ENCODE peak calls at places on chromosomes 12 and 14, in seven cellular contexts. One of them, this sample, is unnamed.
A peak's percentile ranks its signal among the peaks of the same experiment; 100 is the strongest.

GRCh38 chr12:2552000-2552399 is 242.8 kb upstream of the FKBP4 start:
- DNase-seq in transverse colon: no peak
- DNase-seq in heart left ventricle: no peak
- DNase-seq in lower lobe of right lung: no peak
- DNase-seq in A673: no peak
- DNase-seq in PC-9: no peak
- DNase-seq in left lung: no peak
- DNase-seq in this sample: no peak

GRCh38 chr12:84974177-84974815 is 61.7 kb upstream of the SLC6A15 start:
- DNase-seq in heart left ventricle: no peak
- DNase-seq in PC-9: no peak
- DNase-seq in left lung: no peak
- DNase-seq in A673: peak; percentile 47
- DNase-seq in lower lobe of right lung: no peak
- DNase-seq in transverse colon: no peak
- DNase-seq in this sample: no peak

GRCh38 chr14:64938972-64939816 is 3.4 kb downstream of the GPX2 start:
- DNase-seq in heart left ventricle: no peak
- DNase-seq in lower lobe of right lung: no peak
- DNase-seq in A673: no peak
- DNase-seq in left lung: no peak
- DNase-seq in PC-9: no peak
- DNase-seq in transverse colon: peak; percentile 43
- DNase-seq in this sample: no peak

GRCh38 chr14:61203059-61203753 is 77.9 kb downstream of the TMEM30B start:
- DNase-seq in lower lobe of right lung: no peak
- DNase-seq in left lung: no peak
- DNase-seq in A673: no peak
- DNase-seq in PC-9: no peak
- DNase-seq in transverse colon: no peak
- DNase-seq in heart left ventricle: no peak
- DNase-seq in this sample: no peak

GRCh38 chr14:51942971-51943370 is 46.4 kb upstream of the RTRAF start:
- DNase-seq in heart left ventricle: no peak
- DNase-seq in transverse colon: no peak
- DNase-seq in A673: no peak
- DNase-seq in left lung: no peak
- DNase-seq in lower lobe of right lung: no peak
- DNase-seq in PC-9: no peak
- DNase-seq in this sample: no peak

GRCh38 chr14:37027188-37027824 is 145.1 kb downstream of the SLC25A21 start:
- DNase-seq in transverse colon: no peak
- DNase-seq in left lung: no peak
- DNase-seq in PC-9: no peak
- DNase-seq in lower lobe of right lung: no peak
- DNase-seq in heart left ventricle: no peak
- DNase-seq in A673: no peak
- DNase-seq in this sample: no peak

GRCh38 chr12:115623764-115624334 is 653.6 kb downstream of the MED13L start:
- DNase-seq in left lung: no peak
- DNase-seq in transverse colon: no peak
- DNase-seq in PC-9: no peak
- DNase-seq in lower lobe of right lung: peak; percentile 50
- DNase-seq in heart left ventricle: peak; percentile 86
- DNase-seq in A673: no peak
- DNase-seq in this sample: no peak

GRCh38 chr12:124613151-124613585 is 45.8 kb upstream of the NCOR2 start:
- DNase-seq in left lung: no peak
- DNase-seq in lower lobe of right lung: no peak
- DNase-seq in PC-9: peak; percentile 56
- DNase-seq in heart left ventricle: no peak
- DNase-seq in A673: peak; percentile 47
- DNase-seq in transverse colon: peak; percentile 63
- DNase-seq in this sample: no peak

GRCh38 chr14:92520102-92520651 is 6.6 kb downstream of the RIN3 start:
- DNase-seq in transverse colon: no peak
- DNase-seq in lower lobe of right lung: no peak
- DNase-seq in PC-9: no peak
- DNase-seq in left lung: no peak
- DNase-seq in A673: no peak
- DNase-seq in heart left ventricle: no peak
- DNase-seq in this sample: no peak

DNA sequence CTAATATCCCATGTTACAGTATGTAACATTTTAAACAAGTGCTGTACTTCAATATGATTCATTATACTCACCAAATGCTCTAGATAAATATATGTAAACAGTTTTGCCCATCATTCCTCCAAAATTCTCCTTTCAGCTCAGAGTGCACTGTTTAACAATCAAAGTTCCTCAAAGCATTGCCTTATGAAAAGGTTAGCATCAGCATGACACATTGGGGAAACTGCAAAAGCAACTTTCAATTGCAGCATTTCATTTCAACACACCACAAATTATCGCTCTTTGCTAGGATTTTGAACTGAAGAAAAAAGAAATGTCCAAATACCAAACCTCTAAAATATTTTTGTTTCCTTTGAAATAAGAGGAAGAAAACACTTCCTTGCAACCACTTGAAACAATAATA is 413.2 kb downstream of the FLRT2 start:
- DNase-seq in PC-9: no peak
- DNase-seq in left lung: no peak
- DNase-seq in transverse colon: no peak
- DNase-seq in lower lobe of right lung: no peak
- DNase-seq in heart left ventricle: no peak
- DNase-seq in A673: no peak
- DNase-seq in this sample: no peak
- H3K9me3 ChIP-seq in PC-9: no peaks in the 10 kb centered on the region
- H3K9me3 ChIP-seq in left lung: no peaks in the 10 kb centered on the region
- H3K9me3 ChIP-seq in transverse colon: peaks cover 8% of the 10 kb centered on the region
- H3K9me3 ChIP-seq in lower lobe of right lung: no peaks in the 10 kb centered on the region
- H3K9me3 ChIP-seq in heart left ventricle: peaks cover 9% of the 10 kb centered on the region
- H3K9me3 ChIP-seq in A673: peaks cover 6% of the 10 kb centered on the region
- H3K9me3 ChIP-seq in this sample: no peaks in the 10 kb centered on the region

GRCh38 chr12:110856517-110856916 is 9.7 kb downstream of the CCDC63 start:
- DNase-seq in PC-9: no peak
- DNase-seq in lower lobe of right lung: no peak
- DNase-seq in heart left ventricle: no peak
- DNase-seq in transverse colon: no peak
- DNase-seq in A673: peak; percentile 48
- DNase-seq in left lung: no peak
- DNase-seq in this sample: no peak
- H3K27ac ChIP-seq in PC-9: no peak overlapping the region
- H3K27ac ChIP-seq in lower lobe of right lung: no peak overlapping the region
- H3K27ac ChIP-seq in heart left ventricle: no peak overlapping the region
- H3K27ac ChIP-seq in transverse colon: no peak overlapping the region
- H3K27ac ChIP-seq in A673: no peak overlapping the region
- H3K27ac ChIP-seq in left lung: no peak overlapping the region
- H3K27ac ChIP-seq in this sample: no peak overlapping the region

DNA sequence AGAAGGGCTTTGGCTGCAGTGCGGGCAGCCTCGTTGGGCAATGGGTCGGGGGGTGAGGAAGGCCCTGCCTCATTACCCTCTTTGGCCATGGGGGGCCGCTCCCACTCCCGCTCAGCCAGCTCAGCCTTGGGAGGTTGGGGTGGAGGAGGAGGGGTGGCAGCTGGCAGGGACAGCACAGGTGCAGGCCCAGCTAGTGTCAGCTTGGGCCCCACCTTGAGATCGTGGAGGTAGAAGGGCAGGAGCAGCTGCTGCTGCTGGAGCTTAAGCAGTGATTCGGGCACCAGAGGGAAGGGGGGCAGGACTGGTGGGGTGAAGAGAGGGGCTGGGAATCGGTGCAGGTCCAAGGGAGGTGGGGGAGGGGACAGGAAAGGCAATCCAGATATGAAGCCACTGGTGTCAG is 26.0 kb downstream of the ZFHX2 start:
- DNase-seq in lower lobe of right lung: no peak
- DNase-seq in heart left ventricle: no peak
- DNase-seq in left lung: no peak
- DNase-seq in PC-9: no peak
- DNase-seq in A673: no peak
- DNase-seq in transverse colon: no peak
- DNase-seq in this sample: no peak
- TF ChIP-seq CTCF in lower lobe of right lung: no peak
- TF ChIP-seq CTCF in heart left ventricle: no peak
- TF ChIP-seq CTCF in left lung: no peak
- TF ChIP-seq CTCF in PC-9: no peak
- TF ChIP-seq CTCF in A673: no peak
- TF ChIP-seq CTCF in transverse colon: no peak
- TF ChIP-seq CTCF in this sample: no peak

GRCh38 chr14:29392287-29392686 is 535.4 kb downstream of the PRKD1 start:
- DNase-seq in PC-9: no peak
- DNase-seq in left lung: no peak
- DNase-seq in transverse colon: no peak
- DNase-seq in A673: no peak
- DNase-seq in heart left ventricle: no peak
- DNase-seq in lower lobe of right lung: no peak
- DNase-seq in this sample: no peak

GRCh38 chr14:29390046-29390841 is 537.4 kb downstream of the PRKD1 start:
- DNase-seq in heart left ventricle: no peak
- DNase-seq in A673: no peak
- DNase-seq in left lung: no peak
- DNase-seq in lower lobe of right lung: no peak
- DNase-seq in PC-9: no peak
- DNase-seq in transverse colon: no peak
- DNase-seq in this sample: no peak
- H3K9me3 ChIP-seq in heart left ventricle: no peaks in the 10 kb centered on the region
- H3K9me3 ChIP-seq in A673: no peaks in the 10 kb centered on the region
- H3K9me3 ChIP-seq in left lung: no peaks in the 10 kb centered on the region
- H3K9me3 ChIP-seq in lower lobe of right lung: no peaks in the 10 kb centered on the region
- H3K9me3 ChIP-seq in PC-9: no peaks in the 10 kb centered on the region
- H3K9me3 ChIP-seq in transverse colon: no peaks in the 10 kb centered on the region
- H3K9me3 ChIP-seq in this sample: no peaks in the 10 kb centered on the region

DNA sequence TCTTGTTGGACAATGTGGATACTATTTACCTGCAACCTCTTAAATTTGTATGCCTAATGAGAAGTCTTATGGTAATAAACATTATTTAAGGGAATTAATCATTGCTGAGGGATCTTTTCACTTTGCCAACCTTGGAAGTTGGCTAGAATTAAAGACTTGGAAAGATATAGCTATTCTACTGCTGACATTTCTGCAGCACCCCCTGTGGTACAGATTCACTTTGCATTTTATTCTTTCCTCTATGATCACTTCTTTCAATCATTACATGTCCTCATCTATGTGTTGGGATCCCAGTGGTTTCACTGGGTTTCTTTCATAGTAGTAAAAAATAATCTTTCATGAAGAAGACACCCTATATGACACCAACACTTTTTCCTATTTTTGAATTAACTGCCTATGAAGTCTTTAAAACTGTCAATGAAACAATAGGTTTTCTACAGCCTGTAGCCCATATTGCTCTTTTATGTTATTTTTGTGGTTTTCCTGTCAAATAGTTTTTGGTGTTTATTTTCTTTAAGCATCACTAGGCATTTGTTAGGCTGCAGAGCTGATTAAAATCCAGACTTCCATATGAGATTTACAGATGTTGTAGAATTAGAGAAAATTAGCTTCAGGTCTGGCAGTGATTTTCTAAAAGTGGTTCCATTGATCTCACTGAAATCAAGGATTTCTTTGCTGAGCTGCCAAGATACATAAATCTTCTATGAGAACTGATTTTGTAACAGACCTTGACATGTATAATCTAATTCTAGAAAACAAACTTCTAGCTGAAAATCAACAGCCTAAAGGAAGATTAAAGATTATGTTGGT is 256.1 kb downstream of the NAV3 start:
- DNase-seq in heart left ventricle: no peak
- DNase-seq in lower lobe of right lung: no peak
- DNase-seq in A673: peak; percentile 54
- DNase-seq in left lung: no peak
- DNase-seq in PC-9: no peak
- DNase-seq in transverse colon: no peak
- DNase-seq in this sample: no peak
- H3K27ac ChIP-seq in heart left ventricle: no peak overlapping the region
- H3K27ac ChIP-seq in lower lobe of right lung: no peak overlapping the region
- H3K27ac ChIP-seq in A673: no peak overlapping the region
- H3K27ac ChIP-seq in left lung: no peak overlapping the region
- H3K27ac ChIP-seq in PC-9: no peak overlapping the region
- H3K27ac ChIP-seq in transverse colon: no peak overlapping the region
- H3K27ac ChIP-seq in this sample: no peak overlapping the region

GRCh38 chr12:23576372-23576771 is 373.1 kb downstream of the SOX5 start:
- DNase-seq in transverse colon: no peak
- DNase-seq in heart left ventricle: no peak
- DNase-seq in left lung: no peak
- DNase-seq in A673: no peak
- DNase-seq in lower lobe of right lung: no peak
- DNase-seq in PC-9: no peak
- DNase-seq in this sample: no peak

GRCh38 chr12:23579257-23579656 is 370.2 kb downstream of the SOX5 start:
- DNase-seq in PC-9: no peak
- DNase-seq in lower lobe of right lung: no peak
- DNase-seq in A673: no peak
- DNase-seq in transverse colon: no peak
- DNase-seq in heart left ventricle: no peak
- DNase-seq in left lung: no peak
- DNase-seq in this sample: no peak
- TF ChIP-seq CTCF in PC-9: no peak
- TF ChIP-seq CTCF in lower lobe of right lung: no peak
- TF ChIP-seq CTCF in A673: no peak
- TF ChIP-seq CTCF in transverse colon: no peak
- TF ChIP-seq CTCF in heart left ventricle: no peak
- TF ChIP-seq CTCF in left lung: no peak
- TF ChIP-seq CTCF in this sample: no peak

This sample was measured in AG04450.